ENCODE peak calls at places on chromosomes 6 and 20, in six cellular contexts. Y, X, Q, P, W and U are unnamed samples.

GRCh38 chr20:10667077-10667401 is 6.8 kb downstream of the JAG1 start:
- DNase-seq in Q (no peak), Y (no peak), X (no peak), W (no peak), P (peak; percentile 89), U (no peak)

GRCh38 chr6:22302828-22303227 is 6.0 kb upstream of the PRL start:
- DNase-seq in Y (no peak), X (no peak), Q (no peak), P (no peak), W (no peak), U (peak; percentile 56)

GRCh38 chr6:867378-867777 is 174.4 kb upstream of the EXOC2 start:
- DNase-seq in P (no peak), Q (no peak), X (no peak), Y (no peak), W (no peak), U (no peak)

GRCh38 chr6:35687658-35688604 is 784 bp downstream of the FKBP5 start:
- DNase-seq in Y (peak; percentile 55), X (peak; percentile 25), Q (no peak), P (peak; percentile 72), W (peak; percentile 58), U (peak; percentile 81)

GRCh38 chr20:59177266-59178250 is 13.9 kb downstream of the ZNF831 start:
- DNase-seq in Q (no peak), X (no peak), Y (no peak), P (no peak), W (no peak), U (no peak)

GRCh38 chr6:14550817-14551216 is 433.2 kb downstream of the CD83 start:
- DNase-seq in Y (no peak), P (no peak), W (no peak), X (no peak), Q (no peak), U (no peak)

GRCh38 chr6:110287462-110288341 is 70.4 kb downstream of the METTL24 start:
- DNase-seq in X (no peak), Y (no peak), W (no peak), Q (peak; percentile 14), P (no peak), U (no peak)

GRCh38 chr6:33167374-33168148 is 24.7 kb downstream of the COL11A2 start:
- DNase-seq in X (no peak), W (no peak), Q (no peak), Y (no peak), P (no peak), U (no peak)

GRCh38 chr6:150813319-150813992 is 52.0 kb upstream of the MTHFD1L start:
- DNase-seq in Q (no peak), X (peak; percentile 78), W (no peak), Y (peak; percentile 5), P (no peak), U (no peak)

GRCh38 chr6:166588691-166589333 is 2.3 kb upstream of the RAMACL start:
- DNase-seq in Y (no peak), P (no peak), X (peak; percentile 48), Q (no peak), W (no peak), U (peak; percentile 88)

GRCh38 chr6:52503344-52503747 is 73.5 kb downstream of the TRAM2 start:
- DNase-seq in X (no peak), Q (no peak), W (peak; percentile 30), P (no peak), Y (peak; percentile 54), U (no peak)

GRCh38 chr6:9520417-9521151 is 894.3 kb downstream of the TFAP2A start:
- DNase-seq in P (peak; percentile 88), Y (peak; percentile 16), X (peak; percentile 25), W (no peak), Q (no peak), U (peak; percentile 38)

GRCh38 chr20:6838181-6838826 is 70.8 kb downstream of the BMP2 start:
- DNase-seq in Y (no peak), P (no peak), X (peak; percentile 25), W (no peak), Q (no peak), U (no peak)

GRCh38 chr6:101001012-101001411 is 119.9 kb upstream of the ASCC3 start:
- DNase-seq in X (no peak), Q (no peak), P (no peak), W (no peak), Y (no peak), U (peak; percentile 32)

GRCh38 chr6:70221025-70221714 is 81.7 kb downstream of the COL9A1 start:
- DNase-seq in Y (peak; percentile 12), W (peak; percentile 46), X (no peak), Q (peak; percentile 12), P (peak; percentile 32), U (peak; percentile 49)

GRCh38 chr6:139983555-139984276 is 609.3 kb upstream of the CITED2 start:
- DNase-seq in Q (no peak), P (no peak), Y (no peak), W (no peak), X (no peak), U (no peak)

GRCh38 chr20:23340524-23340923 is 10.1 kb upstream of the NXT1 start:
- DNase-seq in P (peak; percentile 84), Y (peak; percentile 87), W (peak; percentile 61), X (no peak), Q (peak; percentile 77), U (peak; percentile 81)

GRCh38 chr20:288956-289692 is 1.4 kb downstream of the C20orf96 start:
- DNase-seq in Y (no peak), P (peak; percentile 23), X (no peak), Q (no peak), W (no peak), U (no peak)

GRCh38 chr20:1370548-1371110 is 22.2 kb downstream of the FKBP1A start:
- DNase-seq in Y (no peak), X (no peak), P (no peak), W (no peak), Q (no peak), U (no peak)

GRCh38 chr6:113853252-113853651 is 3.9 kb upstream of the MARCKS start:
- DNase-seq in W (no peak), Y (no peak), Q (no peak), X (no peak), P (no peak), U (no peak)

GRCh38 chr20:8131598-8132014 is 460 bp upstream of the PLCB1 start:
- DNase-seq in Y (no peak), Q (no peak), P (no peak), W (no peak), X (no peak), U (no peak)

GRCh38 chr6:127907960-127908640 is 7.2 kb upstream of the THEMIS start:
- DNase-seq in Y (no peak), Q (no peak), X (peak; percentile 21), W (no peak), P (no peak), U (no peak)

GRCh38 chr6:32843321-32843978 is 397 bp downstream of the PSMB8 start:
- DNase-seq in Q (no peak), W (no peak), P (no peak), X (no peak), Y (no peak), U (peak; percentile 46)

GRCh38 chr6:89690944-89691324 is 52.4 kb upstream of the LYRM2 start:
- DNase-seq in X (no peak), W (no peak), Q (no peak), Y (no peak), P (no peak), U (peak; percentile 9)

GRCh38 chr6:89693207-89693606 is 54.7 kb upstream of the LYRM2 start:
- DNase-seq in Q (no peak), W (no peak), P (no peak), X (no peak), Y (no peak), U (no peak)

GRCh38 chr6:89694428-89694827 is 55.9 kb upstream of the LYRM2 start:
- DNase-seq in Q (no peak), P (no peak), Y (no peak), W (no peak), X (no peak), U (no peak)

GRCh38 chr6:89689732-89690131 is 51.2 kb upstream of the LYRM2 start:
- DNase-seq in X (no peak), W (no peak), P (peak; percentile 42), Y (no peak), Q (no peak), U (peak; percentile 86)

GRCh38 chr6:89692256-89692655 is 53.7 kb upstream of the LYRM2 start:
- DNase-seq in W (no peak), P (no peak), Y (no peak), X (no peak), Q (no peak), U (no peak)
- TF ChIP-seq CTCF in W (no peak), P (no peak), Y (no peak), X (no peak), Q (no peak), U (no peak)

DNA sequence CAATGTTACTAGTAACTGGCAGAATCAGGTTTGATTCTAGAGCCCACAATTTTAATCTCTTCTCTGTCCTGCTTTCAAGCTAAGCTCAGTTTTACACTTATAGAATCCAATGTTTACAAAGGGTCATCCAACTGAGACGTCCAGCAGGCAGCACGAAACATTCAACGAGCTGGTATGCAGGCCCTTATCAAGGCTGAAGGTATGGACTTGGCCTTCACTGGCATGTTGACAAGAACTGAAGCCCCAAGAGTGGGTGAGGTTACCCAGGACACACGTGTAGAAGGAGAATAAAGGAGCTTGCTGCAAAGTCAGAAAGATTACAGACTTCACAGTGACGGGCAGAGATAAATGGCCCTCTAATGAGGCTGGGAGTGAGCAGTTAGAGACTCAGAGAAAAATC is 187.4 kb downstream of the KIF16B start:
- DNase-seq in Y (no peak), X (no peak), W (no peak), P (no peak), Q (no peak), U (no peak)
- TF ChIP-seq POLR2A in Y (no peak), X (no peak), W (no peak), P (no peak), Q (no peak), U (no peak)

GRCh38 chr20:63129376-63129965 is 86.5 kb downstream of the YTHDF1 start:
- DNase-seq in Y (no peak), P (no peak), W (no peak), Q (no peak), X (no peak), U (no peak)

GRCh38 chr20:63128367-63128766 is 87.6 kb downstream of the YTHDF1 start:
- DNase-seq in Y (no peak), W (no peak), X (no peak), Q (no peak), P (no peak), U (no peak)

GRCh38 chr20:63130654-63131577 is 85.0 kb downstream of the YTHDF1 start:
- DNase-seq in X (no peak), P (no peak), Y (no peak), W (no peak), Q (no peak), U (no peak)

GRCh38 chr20:63128956-63129355 is 87.0 kb downstream of the YTHDF1 start:
- DNase-seq in Q (no peak), Y (no peak), W (no peak), P (no peak), X (no peak), U (no peak)

GRCh38 chr20:63129991-63130653 is 85.8 kb downstream of the YTHDF1 start:
- DNase-seq in Y (no peak), W (no peak), Q (no peak), P (peak; percentile 76), X (no peak), U (no peak)
- TF ChIP-seq MYC in Y (no peak), W (no peak), Q (no peak), P (no peak), X (no peak), U (no peak)

DNA sequence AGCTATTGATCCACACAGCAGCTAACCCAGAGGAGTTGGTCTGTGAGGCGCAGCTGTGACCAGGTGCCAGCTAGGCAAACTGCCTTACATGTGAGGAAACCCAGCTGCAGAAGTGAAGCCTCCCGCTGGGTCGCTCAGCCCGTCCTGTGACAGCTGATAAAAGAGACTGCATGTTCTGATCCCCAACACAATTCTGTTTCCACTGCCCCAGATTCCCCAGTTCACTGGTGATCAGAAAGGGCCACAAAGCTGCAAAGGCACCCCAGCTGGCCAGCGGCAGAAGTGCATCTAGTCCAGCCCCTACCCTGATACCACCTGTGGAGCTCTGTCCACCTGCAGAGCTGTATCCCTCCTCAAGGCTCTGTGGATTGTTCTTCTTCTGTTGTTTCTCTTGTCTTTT is 64.5 kb downstream of the CTNNBL1 start:
- DNase-seq in Y (peak; percentile 8), X (no peak), W (peak; percentile 28), Q (peak; percentile 24), P (no peak), U (peak; percentile 3)
- TF ChIP-seq CTCF in Y (no peak), X (peak; percentile 20), W (peak; percentile 38), Q (peak; percentile 44), P (no peak), U (no peak)